ENCODE peak calls at places on chromosomes 6 and 20, in ten cellular contexts. F is activated T-helper 1 cell treated with anti-CD3 and anti-CD28 coated beads, Interleukin-2, amount 50 U/mL, for 16 hours; G is adrenal gland; A is activated CD4-positive, alpha-beta T cell treated with anti-CD3 and anti-CD28 coated beads for 4 hours; I is stimulated activated CD4-positive, alpha-beta T cell treated with anti-CD3 and anti-CD28 coated beads, Interleukin-1b, Interleukin-23, amount 100 ng/mL, for 4 hours; X is NCI-H146; V is T-helper 1 cell; U is CD8-positive, alpha-beta memory T cell; L is activated B cell treated with CpG ODN at 0.5 μM for 24 hours; W is nucleus accumbens. C is an unnamed sample.

GRCh38 chr6:52365871-52366540 is 4.1 kb downstream of the PAQR8 start:
- DNase-seq in F (no peak), G (no peak), A (no peak), I (no peak), X (no peak), V (no peak), U (no peak), L (no peak), W (no peak), C (peak)

GRCh38 chr6:31158863-31159855 is 770 bp downstream of the TCF19 start:
- DNase-seq in F (no peak), G (no peak), A (no peak), I (no peak), X (peak), V (no peak), U (peak), L (no peak), W (no peak), C (no peak)

GRCh38 chr6:43367245-43367984 is 2.0 kb downstream of the ZNF318 start:
- DNase-seq in F (no peak), G (no peak), A (no peak), I (no peak), X (no peak), V (no peak), U (no peak), L (no peak), W (no peak), C (no peak)

GRCh38 chr6:133705731-133706130 is 183.2 kb upstream of the TCF21 start:
- DNase-seq in F (no peak), G (no peak), A (no peak), I (no peak), X (no peak), V (no peak), U (no peak), L (no peak), W (no peak), C (peak)

GRCh38 chr6:39370021-39370420 is 47.5 kb upstream of the KCNK16 start:
- DNase-seq in F (no peak), G (no peak), A (no peak), I (no peak), X (no peak), V (no peak), U (no peak), L (no peak), W (no peak), C (peak)

GRCh38 chr6:23173231-23173630 is 603.9 kb downstream of the HDGFL1 start:
- DNase-seq in F (no peak), G (no peak), A (no peak), I (no peak), X (no peak), V (no peak), U (no peak), L (no peak), W (no peak), C (peak)

GRCh38 chr6:148934534-148934933 is 187.7 kb downstream of the UST start:
- DNase-seq in F (no peak), G (peak), A (no peak), I (no peak), X (no peak), V (no peak), U (no peak), L (no peak), W (no peak), C (peak)

GRCh38 chr6:8219352-8219943 is 117.1 kb upstream of the EEF1E1 start:
- DNase-seq in F (no peak), G (peak), A (peak), I (no peak), X (peak), V (no peak), U (no peak), L (no peak), W (no peak), C (peak)

GRCh38 chr20:47568019-47568418 is 66.3 kb downstream of the NCOA3 start:
- DNase-seq in F (no peak), G (peak), A (no peak), I (no peak), X (peak), V (no peak), U (no peak), L (no peak), W (no peak), C (peak)

GRCh38 chr6:36436466-36436865 is 6.2 kb downstream of the PXT1 start:
- DNase-seq in F (no peak), G (no peak), A (no peak), I (no peak), X (no peak), V (no peak), U (no peak), L (no peak), W (no peak), C (peak)

GRCh38 chr20:35277531-35278395 is at the start of gene MMP24OS:
- DNase-seq in F (peak), G (peak), A (peak), I (peak), X (peak), V (peak), U (peak), L (peak), W (peak), C (peak)

GRCh38 chr6:143743256-143744166 is 65.7 kb downstream of the PHACTR2 start:
- DNase-seq in F (no peak), G (no peak), A (no peak), I (no peak), X (peak), V (no peak), U (no peak), L (no peak), W (no peak), C (peak)

GRCh38 chr6:30327232-30327746 is 562 bp downstream of the TRIM39 start:
- DNase-seq in F (no peak), G (no peak), A (no peak), I (no peak), X (no peak), V (no peak), U (no peak), L (no peak), W (no peak), C (no peak)

GRCh38 chr20:22581437-22582385 is 2.7 kb downstream of the FOXA2 start:
- DNase-seq in F (no peak), G (no peak), A (no peak), I (no peak), X (peak), V (no peak), U (no peak), L (no peak), W (no peak), C (no peak)

GRCh38 chr20:63397946-63398450 is 36.8 kb upstream of the CHRNA4 start:
- DNase-seq in F (no peak), G (no peak), A (no peak), I (no peak), X (no peak), V (no peak), U (no peak), L (no peak), W (no peak), C (no peak)

GRCh38 chr6:38517005-38517404 is 122.7 kb downstream of the BTBD9 start:
- DNase-seq in F (no peak), G (peak), A (no peak), I (no peak), X (no peak), V (no peak), U (no peak), L (no peak), W (no peak), C (peak)

GRCh38 chr6:165159459-165159858 is 149.9 kb downstream of the C6orf118 start:
- DNase-seq in F (no peak), G (no peak), A (no peak), I (no peak), X (no peak), V (no peak), U (no peak), L (no peak), W (no peak), C (no peak)

GRCh38 chr6:149334201-149334600 is 16.7 kb downstream of the TAB2 start:
- DNase-seq in F (no peak), G (peak), A (no peak), I (no peak), X (no peak), V (no peak), U (no peak), L (no peak), W (no peak), C (peak)

GRCh38 chr6:1624848-1625341 is 15.2 kb downstream of the FOXC1 start:
- DNase-seq in F (no peak), G (peak), A (no peak), I (no peak), X (no peak), V (no peak), U (no peak), L (no peak), W (no peak), C (no peak)

GRCh38 chr20:48457261-48458002 is 370.4 kb downstream of the PREX1 start:
- DNase-seq in F (no peak), G (no peak), A (peak), I (no peak), X (no peak), V (no peak), U (no peak), L (no peak), W (peak), C (no peak)

GRCh38 chr6:7540595-7540994 is 876 bp upstream of the DSP start:
- DNase-seq in F (no peak), G (no peak), A (no peak), I (no peak), X (no peak), V (no peak), U (no peak), L (no peak), W (no peak), C (peak)

GRCh38 chr6:6803180-6803978 is 214.9 kb downstream of the LY86 start:
- DNase-seq in F (no peak), G (no peak), A (no peak), I (no peak), X (no peak), V (no peak), U (no peak), L (peak), W (no peak), C (no peak)

GRCh38 chr20:34328928-34329677 is 25.9 kb upstream of the AHCY start:
- DNase-seq in F (no peak), G (no peak), A (no peak), I (no peak), X (no peak), V (no peak), U (no peak), L (no peak), W (no peak), C (no peak)

GRCh38 chr6:168737481-168737880 is 296.5 kb downstream of the SMOC2 start:
- DNase-seq in F (no peak), G (no peak), A (no peak), I (no peak), X (no peak), V (no peak), U (no peak), L (no peak), W (no peak), C (no peak)

GRCh38 chr20:44909872-44910689 is at the start of gene PABPC1L:
- DNase-seq in F (peak), G (peak), A (peak), I (peak), X (peak), V (peak), U (peak), L (peak), W (peak), C (peak)

GRCh38 chr6:149403534-149403933 is 3.5 kb downstream of the SUMO4 start:
- DNase-seq in F (no peak), G (no peak), A (no peak), I (no peak), X (no peak), V (no peak), U (no peak), L (no peak), W (no peak), C (no peak)

GRCh38 chr6:123203928-123204327 is 207.9 kb downstream of the CLVS2 start:
- DNase-seq in F (no peak), G (no peak), A (no peak), I (no peak), X (no peak), V (no peak), U (no peak), L (no peak), W (no peak), C (no peak)

GRCh38 chr6:113381232-113381631 is 475.9 kb upstream of the MARCKS start:
- DNase-seq in F (no peak), G (no peak), A (no peak), I (no peak), X (no peak), V (no peak), U (no peak), L (no peak), W (no peak), C (no peak)

GRCh38 chr6:159874475-159874874 is 16.3 kb upstream of the MAS1 start:
- DNase-seq in F (no peak), G (no peak), A (no peak), I (no peak), X (no peak), V (no peak), U (no peak), L (no peak), W (peak), C (peak)

GRCh38 chr20:24778585-24779031 is 170.5 kb upstream of the CST7 start:
- DNase-seq in F (no peak), G (no peak), A (no peak), I (no peak), X (no peak), V (no peak), U (no peak), L (no peak), W (no peak), C (no peak)

GRCh38 chr6:157993076-157993475 is 11.4 kb downstream of the SYNJ2 start:
- DNase-seq in F (no peak), G (no peak), A (no peak), I (no peak), X (no peak), V (no peak), U (no peak), L (no peak), W (no peak), C (no peak)

GRCh38 chr6:10051283-10051682 is 363.6 kb downstream of the TFAP2A start:
- DNase-seq in F (no peak), G (no peak), A (no peak), I (no peak), X (no peak), V (no peak), U (no peak), L (no peak), W (no peak), C (no peak)

GRCh38 chr6:44475417-44475778 is 87.9 kb downstream of the CDC5L start:
- DNase-seq in F (no peak), G (no peak), A (no peak), I (no peak), X (no peak), V (no peak), U (no peak), L (no peak), W (no peak), C (no peak)

GRCh38 chr20:17854307-17854903 is 114.2 kb downstream of the SNX5 start:
- DNase-seq in F (no peak), G (peak), A (no peak), I (no peak), X (peak), V (no peak), U (no peak), L (no peak), W (peak), C (peak)

GRCh38 chr20:1934162-1934561 is 39.0 kb downstream of the SIRPA start:
- DNase-seq in F (no peak), G (peak), A (no peak), I (no peak), X (no peak), V (no peak), U (no peak), L (no peak), W (no peak), C (peak)

GRCh38 chr6:35602133-35602946 is 86.4 kb downstream of the FKBP5 start:
- DNase-seq in F (no peak), G (no peak), A (no peak), I (no peak), X (no peak), V (no peak), U (no peak), L (no peak), W (peak), C (peak)

C was measured in choroid plexus epithelial cell.